ENCODE peak calls at places on chromosomes 4 and X, in five cellular contexts. V is activated T-cell treated with anti-CD3 and anti-CD28 coated beads, Interleukin-2, amount 50 U/mL, for 48 hours; R is endothelial cell; L is Calu3; X is NCI-H1694 treated with DMSO at 0.1 percent for 48 hours. B is an unnamed sample.
A peak's percentile ranks its signal among the peaks of the same experiment; 100 is the strongest.

GRCh38 chrX:14497184-14497666 is 32.1 kb upstream of the GLRA2 start:
- DNase-seq in L (no peak), X (no peak), R (no peak), V (peak; percentile 24), B (no peak)

GRCh38 chrX:109886122-109886761 is 116.7 kb upstream of the TMEM164 start:
- DNase-seq in L (peak; percentile 43), V (peak; percentile 57), X (no peak), R (peak; percentile 38), B (peak; percentile 22)

GRCh38 chr4:159308571-159309340 is 205.9 kb downstream of the RAPGEF2 start:
- DNase-seq in R (no peak), X (no peak), L (no peak), V (no peak), B (no peak)

GRCh38 chr4:105637409-105638258 is 70.9 kb downstream of the INTS12 start:
- DNase-seq in L (no peak), X (peak; percentile 3), V (no peak), R (no peak), B (peak; percentile 10)

GRCh38 chrX:1657367-1658082 is 42.7 kb downstream of the ASMT start:
- DNase-seq in V (peak; percentile 60), R (no peak), X (peak; percentile 48), L (no peak), B (peak; percentile 22)

GRCh38 chrX:150692837-150693781 is at the start of gene MTMR1:
- DNase-seq in R (peak; percentile 23), X (peak; percentile 18), L (peak; percentile 49), V (peak; percentile 67), B (peak; percentile 37)

GRCh38 chrX:115448146-115448545 is 112.8 kb upstream of the PLS3 start:
- DNase-seq in R (no peak), X (no peak), L (no peak), V (no peak), B (no peak)

GRCh38 chr4:184933311-184933710 is 85.0 kb upstream of the HELT start:
- DNase-seq in R (no peak), V (no peak), X (no peak), L (no peak), B (no peak)

GRCh38 chr4:141810702-141811365 is 174.5 kb downstream of the IL15 start:
- DNase-seq in V (no peak), L (no peak), R (no peak), X (no peak), B (no peak)

GRCh38 chr4:40309250-40309774 is 25.8 kb upstream of the CHRNA9 start:
- DNase-seq in L (peak; percentile 84), X (no peak), V (peak; percentile 93), R (peak; percentile 90), B (no peak)

GRCh38 chrX:150254909-150255308 is 108.2 kb upstream of the MAMLD1 start:
- DNase-seq in L (no peak), R (no peak), X (no peak), V (no peak), B (no peak)

GRCh38 chr4:152806492-152807125 is 26.9 kb downstream of the ARFIP1 start:
- DNase-seq in V (no peak), L (no peak), R (no peak), X (no peak), B (no peak)

GRCh38 chrX:39452404-39452803 is 645.4 kb downstream of the BCOR start:
- DNase-seq in L (no peak), V (no peak), R (no peak), X (no peak), B (no peak)

GRCh38 chr4:6753103-6753560 is 29.4 kb upstream of the KIAA0232 start:
- DNase-seq in R (no peak), V (no peak), L (peak; percentile 43), X (no peak), B (peak; percentile 28)

GRCh38 chrX:114584434-114584943 is 603 bp downstream of the HTR2C start:
- DNase-seq in L (no peak), R (peak; percentile 31), X (no peak), V (no peak), B (no peak)